ENCODE peak calls at places on chromosomes 11 and 22, in nine cellular contexts. U is cardiac fibroblast; P is fibroblast of villous mesenchyme; T is stromal cell of bone marrow; H is ACHN; M is WTC11; R is CD8-positive, alpha-beta T cell; B is lung; A is cardiac muscle cell. I is an unnamed sample.

GRCh38 chr11:102368472-102368871 is 21.5 kb downstream of the BIRC2 start:
- DNase-seq in U (no peak), P (no peak), T (no peak), H (no peak), M (no peak), R (no peak), B (no peak), A (no peak), I (no peak)

GRCh38 chr11:66277475-66278391 is at the start of gene CNIH2:
- DNase-seq in U (no peak), P (no peak), T (no peak), H (peak), M (peak), R (peak), B (no peak), A (peak), I (peak)

GRCh38 chr11:64990222-64990918 is 6.4 kb downstream of the BATF2 start:
- DNase-seq in U (peak), P (peak), T (no peak), H (no peak), M (no peak), R (no peak), B (peak), A (no peak), I (no peak)

GRCh38 chr22:27533105-27533504 is 268.5 kb downstream of the MN1 start:
- DNase-seq in U (no peak), P (no peak), T (no peak), H (no peak), M (no peak), R (no peak), B (no peak), A (no peak), I (no peak)

GRCh38 chr11:32706985-32707736 is 87.3 kb downstream of the CCDC73 start:
- DNase-seq in U (peak), P (peak), T (peak), H (peak), M (no peak), R (no peak), B (no peak), A (no peak), I (no peak)

GRCh38 chr11:39810358-39810757 is 1649.1 kb downstream of the LRRC4C start:
- DNase-seq in U (no peak), P (no peak), T (no peak), H (no peak), M (no peak), R (no peak), B (no peak), A (peak), I (no peak)

GRCh38 chr11:72828081-72828567 is 13.9 kb downstream of the ATG16L2 start:
- DNase-seq in U (no peak), P (peak), T (no peak), H (no peak), M (no peak), R (no peak), B (no peak), A (no peak), I (no peak)

GRCh38 chr11:32071811-32072210 is 19.1 kb upstream of the RCN1 start:
- DNase-seq in U (peak), P (peak), T (peak), H (peak), M (peak), R (no peak), B (no peak), A (peak), I (no peak)

GRCh38 chr11:3058753-3059664 is 1.8 kb upstream of the CARS1 start:
- DNase-seq in U (peak), P (peak), T (peak), H (peak), M (peak), R (no peak), B (no peak), A (no peak), I (no peak)

GRCh38 chr11:15806217-15806616 is 550.1 kb downstream of the SOX6 start:
- DNase-seq in U (no peak), P (no peak), T (peak), H (no peak), M (no peak), R (no peak), B (no peak), A (no peak), I (no peak)

GRCh38 chr22:41910599-41911291 is 4.1 kb downstream of the SHISA8 start:
- DNase-seq in U (peak), P (peak), T (peak), H (no peak), M (no peak), R (no peak), B (no peak), A (no peak), I (peak)

GRCh38 chr11:120254788-120255518 is 15.0 kb downstream of the POU2F3 start:
- DNase-seq in U (no peak), P (no peak), T (no peak), H (no peak), M (peak), R (no peak), B (no peak), A (no peak), I (peak)

I was measured in glutamatergic neuron.